ENCODE peak calls at places on chromosome 11, in ten cellular contexts. One of them, this sample, is unnamed. For H3K4me1, the result is how much of the 10 kb centered on the place peaks cover.

GRCh38 chr11:12079726-12080556 is 30.4 kb upstream of the MICAL2 start:
- DNase-seq in heart right ventricle: peak
- DNase-seq in aorta: peak
- DNase-seq in OCI-LY7: no peak
- DNase-seq in endodermal cell: no peak
- DNase-seq in GM23338: no peak
- DNase-seq in PC-9: peak
- DNase-seq in mucosa of descending colon: peak
- DNase-seq in fibroblast of lung: peak
- DNase-seq in CD8-positive, alpha-beta memory T cell: no peak
- DNase-seq in this sample: peak

GRCh38 chr11:12170984-12171383 is 60.6 kb downstream of the MICAL2 start:
- DNase-seq in mucosa of descending colon: no peak
- DNase-seq in endodermal cell: no peak
- DNase-seq in fibroblast of lung: peak
- DNase-seq in GM23338: no peak
- DNase-seq in CD8-positive, alpha-beta memory T cell: no peak
- DNase-seq in aorta: peak
- DNase-seq in PC-9: no peak
- DNase-seq in OCI-LY7: no peak
- DNase-seq in heart right ventricle: peak
- DNase-seq in this sample: no peak

GRCh38 chr11:72085836-72086475 is 5.3 kb downstream of the LRRC51 start:
- DNase-seq in PC-9: no peak
- DNase-seq in CD8-positive, alpha-beta memory T cell: no peak
- DNase-seq in heart right ventricle: no peak
- DNase-seq in fibroblast of lung: no peak
- DNase-seq in mucosa of descending colon: no peak
- DNase-seq in OCI-LY7: no peak
- DNase-seq in endodermal cell: no peak
- DNase-seq in aorta: no peak
- DNase-seq in GM23338: peak
- DNase-seq in this sample: no peak

GRCh38 chr11:119052163-119052814 is 4.7 kb downstream of the HYOU1 start:
- DNase-seq in mucosa of descending colon: no peak
- DNase-seq in heart right ventricle: no peak
- DNase-seq in fibroblast of lung: no peak
- DNase-seq in OCI-LY7: no peak
- DNase-seq in PC-9: no peak
- DNase-seq in endodermal cell: no peak
- DNase-seq in GM23338: no peak
- DNase-seq in CD8-positive, alpha-beta memory T cell: no peak
- DNase-seq in aorta: no peak
- DNase-seq in this sample: peak

GRCh38 chr11:3905080-3905953 is 49.9 kb downstream of the STIM1 start:
- DNase-seq in OCI-LY7: no peak
- DNase-seq in CD8-positive, alpha-beta memory T cell: peak
- DNase-seq in aorta: no peak
- DNase-seq in fibroblast of lung: peak
- DNase-seq in heart right ventricle: no peak
- DNase-seq in mucosa of descending colon: no peak
- DNase-seq in GM23338: peak
- DNase-seq in PC-9: peak
- DNase-seq in endodermal cell: no peak
- DNase-seq in this sample: peak

GRCh38 chr11:104771782-104772181 is 126.5 kb downstream of the CASP12 start:
- DNase-seq in PC-9: no peak
- DNase-seq in GM23338: no peak
- DNase-seq in CD8-positive, alpha-beta memory T cell: no peak
- DNase-seq in OCI-LY7: no peak
- DNase-seq in endodermal cell: no peak
- DNase-seq in mucosa of descending colon: no peak
- DNase-seq in aorta: no peak
- DNase-seq in heart right ventricle: no peak
- DNase-seq in fibroblast of lung: peak
- DNase-seq in this sample: peak

GRCh38 chr11:70142171-70142875 is 60.8 kb upstream of the FADD start:
- DNase-seq in CD8-positive, alpha-beta memory T cell: no peak
- DNase-seq in mucosa of descending colon: no peak
- DNase-seq in GM23338: no peak
- DNase-seq in heart right ventricle: no peak
- DNase-seq in fibroblast of lung: no peak
- DNase-seq in PC-9: peak
- DNase-seq in aorta: no peak
- DNase-seq in endodermal cell: peak
- DNase-seq in OCI-LY7: no peak
- DNase-seq in this sample: peak

GRCh38 chr11:112769170-112769569 is 192.1 kb upstream of the NCAM1 start:
- DNase-seq in heart right ventricle: no peak
- DNase-seq in GM23338: no peak
- DNase-seq in aorta: no peak
- DNase-seq in CD8-positive, alpha-beta memory T cell: no peak
- DNase-seq in mucosa of descending colon: no peak
- DNase-seq in OCI-LY7: no peak
- DNase-seq in endodermal cell: no peak
- DNase-seq in fibroblast of lung: no peak
- DNase-seq in PC-9: no peak
- DNase-seq in this sample: no peak

GRCh38 chr11:2443406-2443805 is 908 bp downstream of the TRPM5 start:
- DNase-seq in heart right ventricle: no peak
- DNase-seq in aorta: peak
- DNase-seq in fibroblast of lung: no peak
- DNase-seq in endodermal cell: no peak
- DNase-seq in mucosa of descending colon: peak
- DNase-seq in PC-9: no peak
- DNase-seq in GM23338: no peak
- DNase-seq in OCI-LY7: no peak
- DNase-seq in CD8-positive, alpha-beta memory T cell: no peak
- DNase-seq in this sample: no peak

GRCh38 chr11:64928957-64929356 is 4.5 kb downstream of the PPP2R5B start:
- DNase-seq in endodermal cell: no peak
- DNase-seq in heart right ventricle: no peak
- DNase-seq in CD8-positive, alpha-beta memory T cell: no peak
- DNase-seq in fibroblast of lung: no peak
- DNase-seq in aorta: no peak
- DNase-seq in OCI-LY7: no peak
- DNase-seq in GM23338: no peak
- DNase-seq in mucosa of descending colon: no peak
- DNase-seq in PC-9: no peak
- DNase-seq in this sample: no peak

GRCh38 chr11:96893988-96894387 is 504.2 kb downstream of the JRKL start:
- DNase-seq in mucosa of descending colon: no peak
- DNase-seq in CD8-positive, alpha-beta memory T cell: no peak
- DNase-seq in heart right ventricle: no peak
- DNase-seq in GM23338: peak
- DNase-seq in fibroblast of lung: no peak
- DNase-seq in PC-9: no peak
- DNase-seq in aorta: no peak
- DNase-seq in OCI-LY7: no peak
- DNase-seq in endodermal cell: no peak
- DNase-seq in this sample: no peak

GRCh38 chr11:46347637-46348311 is 511 bp downstream of the DGKZ start:
- DNase-seq in endodermal cell: peak
- DNase-seq in fibroblast of lung: no peak
- DNase-seq in OCI-LY7: no peak
- DNase-seq in aorta: peak
- DNase-seq in PC-9: no peak
- DNase-seq in CD8-positive, alpha-beta memory T cell: no peak
- DNase-seq in mucosa of descending colon: peak
- DNase-seq in GM23338: no peak
- DNase-seq in heart right ventricle: no peak
- DNase-seq in this sample: no peak

GRCh38 chr11:9571071-9571765 is 2.3 kb upstream of the WEE1 start:
- DNase-seq in CD8-positive, alpha-beta memory T cell: no peak
- DNase-seq in aorta: no peak
- DNase-seq in fibroblast of lung: no peak
- DNase-seq in mucosa of descending colon: no peak
- DNase-seq in heart right ventricle: no peak
- DNase-seq in PC-9: no peak
- DNase-seq in GM23338: no peak
- DNase-seq in OCI-LY7: peak
- DNase-seq in endodermal cell: no peak
- DNase-seq in this sample: no peak

GRCh38 chr11:6719588-6719987 is 36.4 kb upstream of the MRPL17 start:
- DNase-seq in heart right ventricle: no peak
- DNase-seq in fibroblast of lung: no peak
- DNase-seq in OCI-LY7: no peak
- DNase-seq in aorta: no peak
- DNase-seq in endodermal cell: no peak
- DNase-seq in CD8-positive, alpha-beta memory T cell: no peak
- DNase-seq in mucosa of descending colon: no peak
- DNase-seq in GM23338: no peak
- DNase-seq in PC-9: no peak
- DNase-seq in this sample: no peak

GRCh38 chr11:94884322-94884721 is 89.0 kb downstream of the CWC15 start:
- DNase-seq in OCI-LY7: no peak
- DNase-seq in aorta: no peak
- DNase-seq in heart right ventricle: no peak
- DNase-seq in PC-9: no peak
- DNase-seq in GM23338: no peak
- DNase-seq in mucosa of descending colon: no peak
- DNase-seq in fibroblast of lung: no peak
- DNase-seq in CD8-positive, alpha-beta memory T cell: no peak
- DNase-seq in endodermal cell: peak
- DNase-seq in this sample: no peak

GRCh38 chr11:117428186-117428855 is 100.7 kb downstream of the CEP164 start:
- DNase-seq in GM23338: no peak
- DNase-seq in PC-9: no peak
- DNase-seq in aorta: no peak
- DNase-seq in fibroblast of lung: no peak
- DNase-seq in CD8-positive, alpha-beta memory T cell: no peak
- DNase-seq in endodermal cell: peak
- DNase-seq in heart right ventricle: no peak
- DNase-seq in OCI-LY7: no peak
- DNase-seq in mucosa of descending colon: no peak
- DNase-seq in this sample: no peak

GRCh38 chr11:120969993-120970392 is 53.9 kb upstream of the TBCEL start:
- DNase-seq in endodermal cell: no peak
- DNase-seq in OCI-LY7: no peak
- DNase-seq in mucosa of descending colon: no peak
- DNase-seq in CD8-positive, alpha-beta memory T cell: no peak
- DNase-seq in PC-9: no peak
- DNase-seq in fibroblast of lung: no peak
- DNase-seq in GM23338: no peak
- DNase-seq in heart right ventricle: no peak
- DNase-seq in aorta: no peak
- DNase-seq in this sample: no peak

GRCh38 chr11:6746086-6746618 is 25.6 kb downstream of the OR2AG2 start:
- DNase-seq in GM23338: no peak
- DNase-seq in endodermal cell: no peak
- DNase-seq in heart right ventricle: no peak
- DNase-seq in aorta: no peak
- DNase-seq in OCI-LY7: peak
- DNase-seq in fibroblast of lung: no peak
- DNase-seq in PC-9: no peak
- DNase-seq in mucosa of descending colon: peak
- DNase-seq in CD8-positive, alpha-beta memory T cell: peak
- DNase-seq in this sample: no peak

GRCh38 chr11:61713464-61713863 is 33.3 kb downstream of the DAGLA start:
- DNase-seq in OCI-LY7: no peak
- DNase-seq in aorta: no peak
- DNase-seq in PC-9: no peak
- DNase-seq in GM23338: no peak
- DNase-seq in mucosa of descending colon: no peak
- DNase-seq in endodermal cell: no peak
- DNase-seq in fibroblast of lung: no peak
- DNase-seq in CD8-positive, alpha-beta memory T cell: no peak
- DNase-seq in heart right ventricle: no peak
- DNase-seq in this sample: no peak
- H3K4me1 ChIP-seq in OCI-LY7: under half
- H3K4me1 ChIP-seq in aorta: under half
- H3K4me1 ChIP-seq in PC-9: under half
- H3K4me1 ChIP-seq in GM23338: under half
- H3K4me1 ChIP-seq in mucosa of descending colon: under half
- H3K4me1 ChIP-seq in endodermal cell: under half
- H3K4me1 ChIP-seq in fibroblast of lung: under half
- H3K4me1 ChIP-seq in CD8-positive, alpha-beta memory T cell: under half
- H3K4me1 ChIP-seq in heart right ventricle: under half
- H3K4me1 ChIP-seq in this sample: under half

DNA sequence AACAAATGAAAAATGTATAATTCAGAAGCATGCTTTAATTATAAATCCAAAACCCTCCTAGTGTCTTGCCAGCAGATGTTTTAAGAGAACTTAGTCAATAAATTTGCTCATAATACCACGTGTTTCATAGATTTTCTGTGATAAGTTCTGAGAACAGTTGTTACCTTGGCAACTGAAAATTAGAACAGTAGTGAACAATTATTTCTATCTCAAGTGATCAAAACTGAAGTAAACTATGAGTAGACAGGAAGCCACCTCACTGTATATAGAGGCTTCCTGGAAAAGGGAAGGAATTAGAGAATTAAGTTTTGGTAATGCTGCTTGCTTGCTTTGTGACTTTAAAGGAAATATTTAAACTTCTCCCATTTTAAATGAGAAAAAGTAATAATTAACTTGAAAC is 266.0 kb upstream of the ANO3 start:
- DNase-seq in PC-9: no peak
- DNase-seq in fibroblast of lung: no peak
- DNase-seq in heart right ventricle: no peak
- DNase-seq in endodermal cell: no peak
- DNase-seq in CD8-positive, alpha-beta memory T cell: no peak
- DNase-seq in OCI-LY7: no peak
- DNase-seq in GM23338: no peak
- DNase-seq in mucosa of descending colon: no peak
- DNase-seq in aorta: no peak
- DNase-seq in this sample: no peak
- H3K4me1 ChIP-seq in PC-9: under half
- H3K4me1 ChIP-seq in fibroblast of lung: under half
- H3K4me1 ChIP-seq in heart right ventricle: under half
- H3K4me1 ChIP-seq in endodermal cell: under half
- H3K4me1 ChIP-seq in CD8-positive, alpha-beta memory T cell: under half
- H3K4me1 ChIP-seq in OCI-LY7: under half
- H3K4me1 ChIP-seq in GM23338: under half
- H3K4me1 ChIP-seq in mucosa of descending colon: under half
- H3K4me1 ChIP-seq in aorta: under half
- H3K4me1 ChIP-seq in this sample: under half

GRCh38 chr11:134019500-134019899 is 49.4 kb upstream of the JAM3 start:
- DNase-seq in OCI-LY7: no peak
- DNase-seq in endodermal cell: no peak
- DNase-seq in aorta: no peak
- DNase-seq in heart right ventricle: no peak
- DNase-seq in PC-9: no peak
- DNase-seq in GM23338: no peak
- DNase-seq in mucosa of descending colon: no peak
- DNase-seq in fibroblast of lung: no peak
- DNase-seq in CD8-positive, alpha-beta memory T cell: no peak
- DNase-seq in this sample: no peak
- H3K4me1 ChIP-seq in OCI-LY7: under half
- H3K4me1 ChIP-seq in endodermal cell: under half
- H3K4me1 ChIP-seq in aorta: under half
- H3K4me1 ChIP-seq in heart right ventricle: under half
- H3K4me1 ChIP-seq in PC-9: under half
- H3K4me1 ChIP-seq in GM23338: under half
- H3K4me1 ChIP-seq in mucosa of descending colon: under half
- H3K4me1 ChIP-seq in fibroblast of lung: under half
- H3K4me1 ChIP-seq in CD8-positive, alpha-beta memory T cell: under half
- H3K4me1 ChIP-seq in this sample: under half

DNA sequence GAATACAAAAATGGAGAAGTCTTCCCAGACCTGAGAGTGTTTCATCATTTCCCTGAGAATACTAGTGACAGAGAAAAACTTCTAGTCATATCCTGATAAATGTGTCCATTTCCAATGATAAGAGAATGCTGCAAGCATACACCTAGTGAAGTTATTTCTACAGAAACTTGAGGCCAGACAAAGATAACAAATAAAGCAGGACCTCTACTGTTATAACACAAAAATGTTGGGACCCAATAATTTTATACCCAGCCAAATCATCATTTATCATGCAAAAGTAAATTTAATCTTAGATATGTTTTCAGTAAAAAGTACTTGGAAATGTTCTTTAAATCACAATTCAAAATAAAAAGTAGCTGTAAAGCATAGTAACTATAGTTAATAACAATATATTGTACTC is 12.7 kb downstream of the RRAS2 start:
- DNase-seq in heart right ventricle: no peak
- DNase-seq in GM23338: no peak
- DNase-seq in PC-9: no peak
- DNase-seq in fibroblast of lung: no peak
- DNase-seq in aorta: no peak
- DNase-seq in mucosa of descending colon: no peak
- DNase-seq in CD8-positive, alpha-beta memory T cell: no peak
- DNase-seq in OCI-LY7: no peak
- DNase-seq in endodermal cell: no peak
- DNase-seq in this sample: no peak
- H3K4me1 ChIP-seq in heart right ventricle: under half
- H3K4me1 ChIP-seq in GM23338: half or more
- H3K4me1 ChIP-seq in PC-9: under half
- H3K4me1 ChIP-seq in fibroblast of lung: under half
- H3K4me1 ChIP-seq in aorta: under half
- H3K4me1 ChIP-seq in mucosa of descending colon: under half
- H3K4me1 ChIP-seq in CD8-positive, alpha-beta memory T cell: under half
- H3K4me1 ChIP-seq in OCI-LY7: under half
- H3K4me1 ChIP-seq in endodermal cell: under half
- H3K4me1 ChIP-seq in this sample: under half

This sample was measured in foreskin keratinocyte.